ENCODE peak calls at places on chromosomes 2 and 18, in eight cellular contexts. A, C, B, I, O, Z, K and N are unnamed samples. For H3K27me3, the result is how much of the 10 kb centered on the place peaks cover.

GRCh38 chr18:48923746-48924580 is 26.8 kb downstream of the SMAD7 start:
- DNase-seq in I (peak), A (no peak), O (no peak), B (no peak), C (no peak), Z (peak), K (no peak), N (no peak)

GRCh38 chr2:47688561-47688960 is 94.4 kb upstream of the MSH6 start:
- DNase-seq in A (no peak), K (no peak), C (no peak), B (no peak), I (no peak), O (no peak), Z (no peak), N (no peak)

GRCh38 chr2:240611601-240612210 is 13.6 kb upstream of the GPR35 start:
- DNase-seq in I (peak), B (no peak), C (no peak), K (peak), Z (no peak), A (no peak), O (peak), N (no peak)

GRCh38 chr2:110807520-110807919 is 75.1 kb downstream of the ACOXL start:
- DNase-seq in I (no peak), C (no peak), K (no peak), O (no peak), A (no peak), Z (peak), B (no peak), N (no peak)

GRCh38 chr2:9167718-9168657 is 38.6 kb upstream of the ASAP2 start:
- DNase-seq in Z (no peak), C (no peak), I (peak), A (no peak), B (no peak), O (no peak), K (no peak), N (no peak)

GRCh38 chr18:57793630-57793986 is 9.5 kb downstream of the ATP8B1 start:
- DNase-seq in O (no peak), K (no peak), I (no peak), Z (no peak), B (no peak), C (no peak), A (no peak), N (no peak)

GRCh38 chr18:45370190-45371010 is 244.9 kb upstream of the SLC14A2 start:
- DNase-seq in O (no peak), A (peak), Z (no peak), C (no peak), K (no peak), B (no peak), I (no peak), N (no peak)

GRCh38 chr2:97738236-97739019 is 25.1 kb downstream of the ZAP70 start:
- DNase-seq in A (no peak), K (no peak), I (peak), O (no peak), C (no peak), Z (no peak), B (no peak), N (no peak)

GRCh38 chr2:134142903-134143302 is 111.0 kb upstream of the MGAT5 start:
- DNase-seq in B (no peak), I (no peak), Z (peak), O (no peak), C (no peak), A (no peak), K (no peak), N (no peak)

GRCh38 chr2:72613931-72614330 is 211.9 kb downstream of the EXOC6B start:
- DNase-seq in A (no peak), O (no peak), K (no peak), C (no peak), Z (no peak), B (no peak), I (no peak), N (no peak)

GRCh38 chr2:232523682-232524597 is 2.0 kb upstream of the CHRND start:
- DNase-seq in C (no peak), Z (peak), K (no peak), O (no peak), A (no peak), B (no peak), I (no peak), N (no peak)

GRCh38 chr18:63005306-63005705 is 290.0 kb downstream of the PHLPP1 start:
- DNase-seq in B (no peak), I (peak), C (no peak), K (no peak), Z (no peak), O (no peak), A (no peak), N (no peak)

GRCh38 chr2:130332271-130333073 is 10.2 kb upstream of the IMP4 start:
- DNase-seq in B (peak), K (peak), C (peak), Z (peak), O (no peak), I (peak), A (peak), N (peak)

GRCh38 chr2:231030725-231031124 is 6.6 kb upstream of the C2orf72 start:
- DNase-seq in B (no peak), A (no peak), Z (no peak), C (no peak), K (no peak), I (no peak), O (no peak), N (no peak)
- H3K27me3 ChIP-seq in B (under half), A (under half), Z (under half), C (under half), K (under half), I (under half), O (under half), N (under half)

GRCh38 chr18:22325396-22325795 is 92.3 kb downstream of the CTAGE1 start:
- DNase-seq in I (no peak), K (no peak), B (no peak), C (no peak), A (no peak), Z (no peak), O (no peak), N (no peak)

GRCh38 chr18:22322251-22322691 is 95.4 kb downstream of the CTAGE1 start:
- DNase-seq in K (no peak), O (no peak), A (peak), C (peak), B (no peak), Z (no peak), I (no peak), N (no peak)

GRCh38 chr18:22320736-22321135 is 97.0 kb downstream of the CTAGE1 start:
- DNase-seq in B (no peak), O (no peak), A (no peak), I (no peak), Z (no peak), C (no peak), K (no peak), N (no peak)

GRCh38 chr18:22320155-22320554 is 97.6 kb downstream of the CTAGE1 start:
- DNase-seq in A (no peak), I (no peak), K (no peak), O (no peak), C (no peak), B (no peak), Z (no peak), N (no peak)

DNA sequence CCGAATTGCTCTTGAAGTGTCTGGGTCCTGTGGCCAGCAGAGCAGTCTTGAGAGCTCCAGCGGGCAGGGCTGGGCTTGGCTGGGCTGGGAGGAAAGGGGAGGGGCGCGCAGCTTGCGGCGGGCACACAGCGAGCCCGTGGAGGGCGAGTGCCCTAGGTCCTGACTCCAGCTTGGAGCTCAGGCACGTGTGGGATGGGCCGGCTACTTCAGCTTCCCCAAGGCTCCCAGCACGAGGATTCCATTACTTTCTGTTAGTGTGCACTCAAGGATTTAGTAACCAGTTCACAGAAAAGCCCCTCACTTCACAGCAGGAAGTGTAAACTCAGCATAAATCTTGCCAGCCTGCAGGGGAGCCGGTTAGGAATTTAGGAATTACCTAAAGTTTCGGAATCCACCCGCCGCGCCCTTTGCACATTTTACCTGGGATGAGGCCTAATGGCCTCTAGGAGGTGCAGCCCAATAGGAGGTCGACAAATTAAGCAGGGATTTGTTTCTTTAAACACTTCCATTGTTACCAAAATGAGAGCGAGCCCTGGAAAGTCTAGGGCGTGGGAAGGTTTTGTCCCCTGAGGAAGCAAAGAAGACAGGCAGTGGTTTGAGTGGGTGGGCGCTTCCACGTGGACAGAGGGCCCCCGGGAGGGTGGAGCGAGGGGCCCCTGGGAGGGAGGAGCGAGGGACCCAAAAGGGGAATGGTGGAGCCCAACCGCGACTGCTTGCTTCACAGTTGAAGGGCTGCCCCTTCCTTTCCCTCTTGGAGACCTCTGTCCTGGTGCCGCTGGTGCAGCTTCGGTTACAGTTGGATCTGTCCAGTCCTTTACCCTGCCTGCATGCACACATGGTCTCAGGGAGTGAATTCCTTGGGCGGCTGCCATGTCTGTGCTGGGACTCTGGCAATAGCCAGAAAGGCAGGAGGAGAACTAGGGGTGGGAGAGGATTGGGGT is 93.3 kb downstream of the CTAGE1 start:
- DNase-seq in I (peak), A (peak), C (no peak), B (no peak), Z (no peak), O (no peak), K (peak), N (peak)
- TF ChIP-seq CTCF in I (no peak), A (no peak), C (peak), B (no peak), Z (no peak), O (no peak), K (peak), N (peak)

GRCh38 chr2:101401316-101401660 is 14.0 kb upstream of the CREG2 start:
- DNase-seq in O (no peak), I (no peak), B (no peak), A (no peak), Z (no peak), C (no peak), K (no peak), N (no peak)
- H3K27ac ChIP-seq in O (no peak), I (no peak), B (no peak), A (no peak), Z (no peak), C (no peak), K (no peak), N (no peak)

GRCh38 chr2:26519396-26519991 is 41.6 kb upstream of the OTOF start:
- DNase-seq in I (peak), O (no peak), K (no peak), B (no peak), A (no peak), C (no peak), Z (no peak), N (no peak)

GRCh38 chr2:26522325-26523120 is 44.6 kb upstream of the OTOF start:
- DNase-seq in O (no peak), A (no peak), I (peak), C (no peak), K (peak), Z (no peak), B (no peak), N (no peak)

GRCh38 chr2:26521913-26522180 is 43.9 kb upstream of the OTOF start:
- DNase-seq in I (peak), C (no peak), O (no peak), B (no peak), A (no peak), Z (no peak), K (no peak), N (no peak)

GRCh38 chr2:26520065-26520464 is 42.1 kb upstream of the OTOF start:
- DNase-seq in C (no peak), K (no peak), A (no peak), I (no peak), O (no peak), Z (no peak), B (no peak), N (no peak)

DNA sequence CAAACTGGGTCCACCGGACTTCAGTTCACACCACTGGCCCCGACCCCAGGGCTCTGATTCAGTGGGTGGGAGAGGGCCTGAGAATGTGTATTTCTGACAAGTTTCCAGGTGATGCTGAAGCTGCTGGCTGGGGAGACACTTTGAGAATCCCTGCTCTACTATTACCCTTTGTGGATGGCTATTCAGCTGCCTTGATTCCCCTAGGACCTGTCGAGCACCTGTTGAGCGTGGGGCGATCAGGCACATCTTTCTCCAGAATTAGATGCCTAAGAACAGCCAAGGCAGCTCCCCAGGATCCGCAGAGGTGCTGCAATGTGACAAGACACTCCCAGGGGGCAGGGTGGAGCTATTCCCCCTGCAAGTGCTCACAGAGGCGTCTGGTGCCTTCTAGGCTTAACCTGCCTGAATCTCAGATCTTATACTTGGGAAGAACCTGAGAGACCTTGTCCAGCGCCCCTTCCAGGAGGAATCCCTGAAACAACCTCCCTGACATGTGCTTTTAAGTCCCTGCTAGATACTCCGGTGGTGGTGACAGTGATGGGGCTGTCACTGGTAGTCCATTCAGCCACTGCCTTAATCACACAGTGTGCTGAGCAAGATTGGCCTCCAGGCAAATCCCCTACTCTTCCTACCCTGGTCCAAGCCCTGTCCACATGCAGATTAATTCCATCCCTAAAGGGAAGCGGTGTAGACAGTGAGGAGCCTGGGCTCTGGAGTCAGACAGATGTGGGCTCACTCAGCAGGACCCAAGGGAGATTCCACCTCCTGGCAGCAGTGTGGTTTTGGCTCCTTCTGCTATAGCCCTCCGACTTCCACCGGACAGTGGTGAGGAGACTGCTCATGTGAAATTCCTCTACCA is 43.4 kb upstream of the OTOF start:
- DNase-seq in K (no peak), Z (no peak), A (no peak), B (no peak), I (peak), O (no peak), C (no peak), N (no peak)
- H3K27me3 ChIP-seq in K (under half), Z (half or more), A (under half), B (under half), I (under half), O (under half), C (under half), N (under half)

DNA sequence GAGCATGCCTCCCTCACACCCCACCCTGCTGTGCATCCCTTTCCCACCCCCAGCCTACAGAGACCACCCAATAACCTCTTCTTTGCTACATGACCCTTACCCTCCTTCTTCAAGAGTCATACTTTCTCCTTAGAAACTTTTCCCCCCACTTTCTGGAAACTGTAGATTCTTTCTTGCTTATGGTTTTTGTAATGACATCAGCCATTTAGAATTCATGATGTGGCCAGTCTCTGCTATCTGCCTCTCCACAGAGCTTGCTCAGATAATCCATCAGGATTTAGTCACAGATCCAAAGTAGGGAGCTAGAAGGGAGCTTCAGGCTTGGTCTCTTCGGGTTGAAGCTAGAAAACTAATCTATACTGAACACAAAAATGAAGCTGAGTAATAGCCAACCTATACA is 36.5 kb downstream of the GALM start:
- DNase-seq in B (no peak), Z (peak), A (no peak), C (no peak), O (no peak), I (no peak), K (no peak), N (no peak)
- TF ChIP-seq CTCF in B (no peak), Z (no peak), A (no peak), C (no peak), O (no peak), I (no peak), K (no peak), N (no peak)

GRCh38 chr2:61421611-61422010 is 49.3 kb downstream of the USP34 start:
- DNase-seq in A (no peak), K (no peak), O (no peak), B (no peak), I (no peak), C (no peak), Z (peak), N (no peak)

GRCh38 chr2:61419129-61419528 is 51.8 kb downstream of the USP34 start:
- DNase-seq in Z (no peak), B (no peak), K (no peak), A (no peak), O (no peak), C (no peak), I (no peak), N (no peak)

GRCh38 chr2:61419570-61419969 is 51.3 kb downstream of the USP34 start:
- DNase-seq in I (no peak), K (no peak), B (no peak), C (no peak), O (no peak), Z (no peak), A (no peak), N (no peak)

GRCh38 chr2:61423714-61424113 is 47.2 kb downstream of the USP34 start:
- DNase-seq in I (no peak), Z (peak), B (no peak), A (no peak), O (no peak), C (no peak), K (no peak), N (no peak)

GRCh38 chr2:61420986-61421546 is 49.8 kb downstream of the USP34 start:
- DNase-seq in K (no peak), O (no peak), C (no peak), B (no peak), I (no peak), Z (no peak), A (no peak), N (no peak)
- H3K27ac ChIP-seq in K (no peak), O (no peak), C (no peak), B (no peak), I (peak), Z (no peak), A (no peak), N (no peak)